ENCODE peak calls at places on chromosomes 12 and 14, in five cellular contexts. N is lower lobe of right lung; C is esophagus squamous epithelium; J is SK-N-SH; U is CD4-positive, CD25-positive, alpha-beta regulatory T cell. T is an unnamed sample.

GRCh38 chr12:7021956-7022355 is 3.7 kb upstream of the LPCAT3 start:
- DNase-seq in U (no peak), C (no peak), J (no peak), N (no peak), T (peak)

GRCh38 chr12:55820679-55821078 is 2.8 kb downstream of the ORMDL2 start:
- DNase-seq in C (no peak), J (no peak), U (no peak), N (no peak), T (peak)

GRCh38 chr12:117363953-117364486 is 2.6 kb upstream of the NOS1 start:
- DNase-seq in N (no peak), J (no peak), C (no peak), U (no peak), T (no peak)

GRCh38 chr14:68978550-68978911 is 571 bp downstream of the ACTN1 start:
- DNase-seq in U (peak), N (peak), J (peak), C (no peak), T (peak)

GRCh38 chr12:32901553-32901952 is 5.0 kb upstream of the PKP2 start:
- DNase-seq in C (no peak), J (no peak), N (no peak), U (no peak), T (peak)

GRCh38 chr14:99326041-99326710 is 54.2 kb upstream of the BCL11B start:
- DNase-seq in J (peak), N (no peak), U (no peak), C (no peak), T (no peak)

GRCh38 chr14:75267141-75267601 is 11.5 kb upstream of the FOS start:
- DNase-seq in U (no peak), N (no peak), J (no peak), C (no peak), T (peak)

GRCh38 chr12:108190529-108190928 is 61.4 kb downstream of the WSCD2 start:
- DNase-seq in J (no peak), U (no peak), C (no peak), N (no peak), T (no peak)

GRCh38 chr12:56151672-56152131 is 685 bp upstream of the MYL6B start:
- DNase-seq in N (peak), J (peak), U (peak), C (no peak), T (no peak)

GRCh38 chr12:13371797-13372196 is 175.3 kb downstream of the EMP1 start:
- DNase-seq in J (no peak), C (no peak), N (no peak), U (no peak), T (no peak)

GRCh38 chr14:67622675-67623074 is 3.0 kb downstream of the ARG2 start:
- DNase-seq in J (no peak), U (no peak), N (no peak), C (no peak), T (peak)

GRCh38 chr14:69612014-69612758 is 790 bp downstream of the SUSD6 start:
- DNase-seq in J (peak), C (no peak), U (peak), N (peak), T (no peak)

GRCh38 chr12:30257614-30258013 is 438.1 kb downstream of the IPO8 start:
- DNase-seq in U (no peak), J (no peak), C (no peak), N (no peak), T (no peak)

GRCh38 chr12:22938323-22938722 is 313.4 kb downstream of the ETNK1 start:
- DNase-seq in N (no peak), C (no peak), U (no peak), J (no peak), T (no peak)

GRCh38 chr12:104494137-104494815 is 37.5 kb downstream of the CHST11 start:
- DNase-seq in N (peak), C (no peak), J (no peak), U (peak), T (peak)

GRCh38 chr12:93453633-93454032 is 11.9 kb upstream of the UBE2N start:
- DNase-seq in N (no peak), U (no peak), J (no peak), C (no peak), T (peak)

GRCh38 chr12:67663121-67663520 is 14.6 kb downstream of the DYRK2 start:
- DNase-seq in C (no peak), N (no peak), U (peak), J (no peak), T (peak)

GRCh38 chr14:88477513-88478250 is 77.1 kb downstream of the PTPN21 start:
- DNase-seq in N (no peak), U (no peak), C (no peak), J (no peak), T (peak)

GRCh38 chr14:97143456-97143855 is 346.3 kb downstream of the VRK1 start:
- DNase-seq in J (no peak), C (no peak), N (no peak), U (no peak), T (no peak)

GRCh38 chr12:78120866-78121590 is 290.3 kb downstream of the NAV3 start:
- DNase-seq in J (peak), N (no peak), U (no peak), C (no peak), T (peak)

GRCh38 chr12:90630006-90630405 is 325.0 kb downstream of the CCER1 start:
- DNase-seq in U (no peak), J (peak), C (no peak), N (no peak), T (no peak)

GRCh38 chr14:95123895-95124579 is 33.3 kb downstream of the DICER1 start:
- DNase-seq in J (no peak), N (no peak), U (no peak), C (no peak), T (no peak)

GRCh38 chr14:78403278-78403815 is 233.2 kb downstream of the NRXN3 start:
- DNase-seq in J (no peak), N (no peak), U (no peak), C (no peak), T (peak)

GRCh38 chr12:18468521-18469075 is 207.3 kb downstream of the PIK3C2G start:
- DNase-seq in U (no peak), J (no peak), N (no peak), C (no peak), T (peak)

GRCh38 chr12:91381309-91381804 is 198.7 kb upstream of the DCN start:
- DNase-seq in C (no peak), U (no peak), N (no peak), J (peak), T (peak)

GRCh38 chr14:93056166-93056839 is 59.4 kb downstream of the ITPK1 start:
- DNase-seq in C (no peak), N (no peak), U (no peak), J (no peak), T (no peak)

GRCh38 chr12:28446031-28446430 is 255.8 kb downstream of the CCDC91 start:
- DNase-seq in U (no peak), C (no peak), N (no peak), J (no peak), T (peak)

GRCh38 chr14:89833120-89833521 is 121.4 kb downstream of the EFCAB11 start:
- DNase-seq in U (no peak), N (no peak), C (no peak), J (no peak), T (peak)

GRCh38 chr14:47959753-47960152 is 284.3 kb upstream of the MDGA2 start:
- DNase-seq in J (no peak), U (no peak), C (no peak), N (no peak), T (no peak)

GRCh38 chr14:56160058-56160457 is 41.8 kb downstream of the PELI2 start:
- DNase-seq in N (no peak), U (no peak), J (no peak), C (no peak), T (no peak)

GRCh38 chr12:132600048-132601032 is 10.0 kb downstream of the LRCOL1 start:
- DNase-seq in J (peak), U (peak), N (peak), C (no peak), T (peak)
- H3K4me3 ChIP-seq in J (peak), U (no peak), N (peak), C (peak), T (peak)

GRCh38 chr14:53260928-53261327 is 107.8 kb upstream of the DDHD1 start:
- DNase-seq in C (no peak), J (no peak), U (no peak), N (no peak), T (no peak)
- H3K4me3 ChIP-seq in C (no peak), J (no peak), U (no peak), N (no peak), T (no peak)

DNA sequence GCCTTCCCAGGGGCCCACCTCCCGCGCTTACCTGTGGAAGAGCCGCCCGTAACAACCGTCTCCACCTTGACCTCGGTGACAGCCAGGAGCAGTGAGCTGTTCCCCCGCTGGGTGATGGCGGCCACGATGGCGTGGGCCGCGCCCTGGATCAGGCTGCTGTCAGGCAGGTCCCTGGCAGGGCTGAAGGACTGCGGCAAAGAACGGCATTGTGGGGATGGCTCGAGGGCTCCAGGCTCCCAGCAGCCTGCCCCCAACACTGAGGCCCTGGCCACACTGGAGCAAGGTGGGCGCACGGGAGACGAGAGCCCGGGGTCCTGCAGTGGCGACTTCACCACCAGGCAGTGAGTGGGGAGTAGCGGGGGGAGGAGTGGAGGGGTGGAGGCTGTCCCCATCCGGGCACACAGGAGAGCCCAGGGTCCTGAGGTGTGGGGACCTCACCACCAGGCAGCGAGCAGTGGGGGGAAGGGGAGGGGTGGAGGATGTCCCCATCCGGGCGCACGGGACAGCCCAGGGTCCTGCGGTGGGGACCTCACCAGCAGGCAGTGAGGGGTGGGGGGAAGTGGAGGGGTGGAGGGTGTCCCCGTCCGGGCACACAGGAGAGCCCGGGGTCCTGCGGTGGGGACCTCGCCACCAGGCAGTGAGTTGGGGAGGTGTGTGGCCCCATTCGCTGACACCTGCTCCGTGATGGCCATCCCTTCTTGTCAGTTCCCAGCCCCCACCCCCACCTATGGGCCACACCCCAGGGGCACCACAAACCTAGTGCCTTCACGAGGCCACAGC is 24.9 kb downstream of the JAG2 start:
- DNase-seq in J (peak), N (peak), C (no peak), U (no peak), T (no peak)
- H3K4me3 ChIP-seq in J (no peak), N (no peak), C (no peak), U (no peak), T (no peak)

DNA sequence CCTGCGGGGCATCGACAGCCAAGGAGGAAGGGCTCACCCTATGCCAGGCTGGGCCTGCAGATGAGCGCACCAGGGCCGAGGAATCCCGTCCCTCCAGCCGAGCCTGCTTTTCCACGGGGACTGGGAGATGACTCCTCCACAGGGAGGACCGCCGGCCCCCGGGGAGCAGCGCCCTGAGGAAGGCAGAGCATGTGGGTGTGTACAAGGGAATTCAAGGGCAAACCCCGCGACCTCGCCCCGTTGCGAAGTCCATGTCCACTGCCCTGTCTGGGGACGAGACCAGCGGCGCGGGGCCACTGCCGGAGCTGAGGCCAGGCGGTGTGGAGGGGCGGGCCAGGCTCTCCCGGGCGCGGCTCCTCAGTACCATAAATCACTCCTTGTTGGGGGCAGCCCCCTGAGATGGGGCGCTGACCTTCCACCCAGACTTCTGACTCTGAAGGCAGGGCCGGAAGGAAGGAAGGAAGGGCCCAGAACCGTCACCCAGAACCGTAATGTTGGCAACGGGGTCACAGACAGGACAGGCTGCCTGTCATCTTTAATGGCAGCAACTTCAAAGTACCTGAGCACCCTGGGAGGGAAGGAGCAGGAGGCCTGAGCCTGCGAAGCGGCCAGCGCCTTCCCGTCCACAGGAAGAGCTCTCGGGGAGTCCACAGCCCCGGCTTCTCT is 52.6 kb downstream of the RNF34 start:
- DNase-seq in J (no peak), N (peak), U (no peak), C (no peak), T (no peak)
- H3K4me3 ChIP-seq in J (no peak), N (peak), U (no peak), C (peak), T (no peak)

GRCh38 chr12:110936367-110937103 is 16.2 kb upstream of the MYL2 start:
- DNase-seq in J (no peak), N (no peak), C (no peak), U (no peak), T (no peak)
- H3K4me3 ChIP-seq in J (peak), N (no peak), C (no peak), U (no peak), T (no peak)

GRCh38 chr12:25723921-25724491 is 170.9 kb upstream of the LMNTD1 start:
- DNase-seq in U (no peak), C (no peak), J (no peak), N (no peak), T (peak)

GRCh38 chr12:25723286-25723685 is 170.2 kb upstream of the LMNTD1 start:
- DNase-seq in C (no peak), J (no peak), N (no peak), U (no peak), T (peak)

GRCh38 chr12:25730489-25731349 is 177.6 kb upstream of the LMNTD1 start:
- DNase-seq in U (no peak), N (no peak), C (no peak), J (no peak), T (no peak)

GRCh38 chr12:25728196-25728595 is 175.1 kb upstream of the LMNTD1 start:
- DNase-seq in J (no peak), U (no peak), N (no peak), C (no peak), T (peak)

GRCh38 chr12:25725874-25726273 is 172.8 kb upstream of the LMNTD1 start:
- DNase-seq in U (no peak), N (no peak), C (no peak), J (no peak), T (peak)
- H3K4me3 ChIP-seq in U (no peak), N (no peak), C (no peak), J (no peak), T (no peak)

T was measured in fibroblast of the aortic adventitia.